ENCODE peak calls at places on chromosome 5, in four cellular contexts. Y, J, M and G are unnamed samples.

GRCh38 chr5:138502121-138502520 is 36.8 kb downstream of the EGR1 start:
- DNase-seq in Y (no peak), J (no peak), M (no peak), G (no peak)

GRCh38 chr5:173880306-173880985 is 7.7 kb upstream of the CPEB4 start:
- DNase-seq in Y (no peak), J (no peak), M (no peak), G (no peak)

GRCh38 chr5:109945097-109945678 is 255.5 kb downstream of the MAN2A1 start:
- DNase-seq in Y (no peak), J (no peak), M (no peak), G (no peak)

GRCh38 chr5:158552241-158552640 is 547.5 kb downstream of the EBF1 start:
- DNase-seq in Y (no peak), J (no peak), M (no peak), G (no peak)

GRCh38 chr5:126971455-126972019 is 58.8 kb downstream of the MARCHF3 start:
- DNase-seq in Y (peak; percentile 89), J (no peak), M (no peak), G (no peak)

GRCh38 chr5:142097681-142098080 is 10.9 kb upstream of the NDFIP1 start:
- DNase-seq in Y (no peak), J (no peak), M (no peak), G (no peak)

GRCh38 chr5:4987431-4987830 is 152.7 kb upstream of the ADAMTS16 start:
- DNase-seq in Y (no peak), J (no peak), M (no peak), G (no peak)

GRCh38 chr5:148949871-148950863 is 112.7 kb downstream of the SH3TC2 start:
- DNase-seq in Y (no peak), J (no peak), M (no peak), G (no peak)

GRCh38 chr5:126433708-126434107 is 10.5 kb downstream of the GRAMD2B start:
- DNase-seq in Y (no peak), J (no peak), M (no peak), G (no peak)

GRCh38 chr5:174947548-174947947 is 223.2 kb downstream of the MSX2 start:
- DNase-seq in Y (no peak), J (no peak), M (no peak), G (no peak)

GRCh38 chr5:177385720-177386119 is 1.5 kb downstream of the SLC34A1 start:
- DNase-seq in Y (no peak), J (no peak), M (no peak), G (no peak)
- TF ChIP-seq CEBPB in Y (no peak), J (no peak), M (no peak), G (no peak)

GRCh38 chr5:132102944-132103343 is 29.4 kb downstream of the CSF2 start:
- DNase-seq in Y (no peak), J (no peak), M (no peak), G (no peak)
- TF ChIP-seq YY1 in Y (no peak), J (no peak), M (no peak), G (no peak)

GRCh38 chr5:2021484-2022176 is 138.9 kb upstream of the IRX4 start:
- DNase-seq in Y (no peak), J (no peak), M (no peak), G (no peak)

GRCh38 chr5:2018390-2018724 is 135.6 kb upstream of the IRX4 start:
- DNase-seq in Y (no peak), J (no peak), M (no peak), G (no peak)

GRCh38 chr5:2020730-2021129 is 138.0 kb upstream of the IRX4 start:
- DNase-seq in Y (no peak), J (no peak), M (no peak), G (no peak)

GRCh38 chr5:2017540-2018389 is 135.0 kb upstream of the IRX4 start:
- DNase-seq in Y (peak; percentile 59), J (no peak), M (peak; percentile 33), G (peak; percentile 66)

DNA sequence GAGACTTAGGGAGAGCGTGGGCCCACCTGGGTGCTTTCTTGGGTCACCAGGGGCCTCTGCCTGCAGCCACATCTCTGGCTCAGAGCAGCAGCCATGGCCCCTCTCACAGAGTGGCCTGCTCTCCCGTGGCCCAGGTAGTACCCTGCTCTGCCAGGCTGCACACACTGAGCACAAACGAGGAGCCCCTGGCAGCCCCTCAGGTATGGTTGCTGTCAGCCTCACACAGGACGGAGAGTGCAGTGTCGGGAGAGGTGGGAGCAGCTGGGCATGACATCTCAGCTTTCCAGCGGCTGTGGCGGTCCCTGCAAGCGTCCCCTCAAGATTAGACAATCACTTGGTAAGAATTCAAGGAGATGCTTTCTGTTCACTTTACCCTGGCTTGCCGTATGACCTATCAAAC is 137.0 kb upstream of the IRX4 start:
- DNase-seq in Y (no peak), J (no peak), M (no peak), G (peak; percentile 24)
- TF ChIP-seq CEBPB in Y (no peak), J (no peak), M (no peak), G (no peak)

DNA sequence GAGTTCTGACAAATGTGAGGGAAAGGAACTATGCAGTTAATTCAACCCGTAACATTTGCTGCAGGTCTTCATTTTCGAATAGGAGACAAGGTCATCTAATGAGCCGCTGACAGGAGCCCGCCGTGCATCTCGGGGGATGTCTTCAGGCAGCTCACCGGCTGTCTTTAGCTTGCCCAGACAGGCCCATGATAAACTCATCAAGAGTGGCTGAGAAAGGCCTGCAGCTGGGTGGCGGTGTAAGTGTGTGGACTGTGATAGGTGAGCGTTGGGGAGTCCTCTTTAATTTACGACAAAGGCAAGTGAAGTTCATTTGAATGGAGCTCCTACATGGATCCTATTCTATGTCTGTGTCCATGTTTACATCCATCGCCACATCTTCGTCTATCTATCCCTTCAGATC is 190.6 kb downstream of the ADCY2 start:
- DNase-seq in Y (no peak), J (no peak), M (no peak), G (no peak)
- TF ChIP-seq YY1 in Y (no peak), J (no peak), M (no peak), G (no peak)

GRCh38 chr5:41122459-41122858 is 51.3 kb upstream of the MROH2B start:
- DNase-seq in Y (peak; percentile 25), J (no peak), M (no peak), G (no peak)

GRCh38 chr5:41128291-41128690 is 57.1 kb upstream of the MROH2B start:
- DNase-seq in Y (no peak), J (no peak), M (no peak), G (no peak)
- TF ChIP-seq CEBPB in Y (no peak), J (no peak), M (no peak), G (no peak)

GRCh38 chr5:52497133-52497693 is 290.5 kb upstream of the ITGA1 start:
- DNase-seq in Y (no peak), J (no peak), M (no peak), G (no peak)

GRCh38 chr5:52502591-52502990 is 285.1 kb upstream of the ITGA1 start:
- DNase-seq in Y (no peak), J (no peak), M (no peak), G (no peak)

DNA sequence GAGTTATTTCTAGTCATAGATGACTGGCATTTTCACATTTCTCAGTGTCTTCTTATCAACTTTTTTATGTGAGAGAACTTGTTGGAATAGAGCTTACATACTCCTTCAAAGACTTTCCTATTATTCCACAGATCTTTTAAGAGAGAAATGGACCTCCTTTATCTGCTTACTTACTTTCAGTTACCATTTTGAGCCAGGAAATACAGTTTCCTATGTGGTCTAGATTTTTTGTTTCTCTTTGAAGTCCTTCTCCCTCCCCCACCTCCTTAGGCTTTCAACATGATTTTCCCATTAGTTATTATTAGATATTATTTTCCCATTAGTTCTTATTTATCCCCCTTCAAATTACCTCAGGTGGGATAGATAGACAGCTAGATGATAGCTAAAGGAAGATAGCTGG is 289.1 kb upstream of the ITGA1 start:
- DNase-seq in Y (no peak), J (no peak), M (no peak), G (no peak)
- TF ChIP-seq YY1 in Y (no peak), J (no peak), M (no peak), G (no peak)

GRCh38 chr5:16721151-16722102 is 104.6 kb upstream of the RETREG1 start:
- DNase-seq in Y (no peak), J (no peak), M (no peak), G (no peak)

GRCh38 chr5:16727937-16728336 is 111.1 kb upstream of the RETREG1 start:
- DNase-seq in Y (no peak), J (no peak), M (no peak), G (no peak)

GRCh38 chr5:16725575-16725974 is 108.8 kb upstream of the RETREG1 start:
- DNase-seq in Y (no peak), J (no peak), M (no peak), G (no peak)

GRCh38 chr5:16723821-16724220 is 107.0 kb upstream of the RETREG1 start:
- DNase-seq in Y (no peak), J (no peak), M (no peak), G (no peak)

GRCh38 chr5:16726538-16726946 is 109.7 kb upstream of the RETREG1 start:
- DNase-seq in Y (no peak), J (peak; percentile 12), M (no peak), G (no peak)
- TF ChIP-seq CEBPB in Y (no peak), J (no peak), M (no peak), G (no peak)

GRCh38 chr5:79886940-79887339 is 104.1 kb downstream of the MTX3 start:
- DNase-seq in Y (no peak), J (peak; percentile 7), M (no peak), G (no peak)
- TF ChIP-seq YY1 in Y (no peak), J (no peak), M (no peak), G (no peak)

GRCh38 chr5:21665525-21665924 is 1187.6 kb downstream of the CDH12 start:
- DNase-seq in Y (no peak), J (no peak), M (no peak), G (no peak)
- TF ChIP-seq CEBPB in Y (no peak), J (no peak), M (no peak), G (no peak)

GRCh38 chr5:99379187-99379586 is 450.4 kb upstream of the CHD1 start:
- DNase-seq in Y (no peak), J (no peak), M (no peak), G (no peak)
- TF ChIP-seq YY1 in Y (no peak), J (no peak), M (no peak), G (no peak)